ENCODE peak calls at places on chromosomes 6 and 20, in six cellular contexts. One of them, this sample, is unnamed.

GRCh38 chr20:6007529-6008103 is 46.2 kb downstream of the LRRN4 start:
- DNase-seq in mesenchymal stem cell: no peak
- DNase-seq in neuronal stem cell: no peak
- DNase-seq in trophoblast cell: peak; percentile 28
- DNase-seq in IMR-90: no peak
- DNase-seq in H1: no peak
- DNase-seq in this sample: no peak

GRCh38 chr6:162463573-162463972 is 264.0 kb downstream of the PRKN start:
- DNase-seq in neuronal stem cell: no peak
- DNase-seq in trophoblast cell: no peak
- DNase-seq in mesenchymal stem cell: no peak
- DNase-seq in IMR-90: no peak
- DNase-seq in H1: no peak
- DNase-seq in this sample: no peak

GRCh38 chr20:62350629-62351422 is 16.3 kb downstream of the LAMA5 start:
- DNase-seq in trophoblast cell: peak; percentile 65
- DNase-seq in IMR-90: no peak
- DNase-seq in mesenchymal stem cell: no peak
- DNase-seq in neuronal stem cell: no peak
- DNase-seq in H1: no peak
- DNase-seq in this sample: no peak

GRCh38 chr6:110609101-110609500 is 132.7 kb upstream of the SLC22A16 start:
- DNase-seq in trophoblast cell: no peak
- DNase-seq in neuronal stem cell: no peak
- DNase-seq in mesenchymal stem cell: no peak
- DNase-seq in IMR-90: peak; percentile 19
- DNase-seq in H1: no peak
- DNase-seq in this sample: no peak

GRCh38 chr6:170165501-170166117 is 125.3 kb downstream of the DLL1 start:
- DNase-seq in IMR-90: no peak
- DNase-seq in trophoblast cell: no peak
- DNase-seq in H1: no peak
- DNase-seq in neuronal stem cell: no peak
- DNase-seq in mesenchymal stem cell: no peak
- DNase-seq in this sample: no peak

GRCh38 chr6:168277274-168277669 is 42.3 kb downstream of the DACT2 start:
- DNase-seq in H1: no peak
- DNase-seq in trophoblast cell: no peak
- DNase-seq in IMR-90: no peak
- DNase-seq in neuronal stem cell: no peak
- DNase-seq in mesenchymal stem cell: no peak
- DNase-seq in this sample: no peak

GRCh38 chr20:38116409-38117165 is 48.5 kb downstream of the TGM2 start:
- DNase-seq in H1: no peak
- DNase-seq in mesenchymal stem cell: no peak
- DNase-seq in trophoblast cell: no peak
- DNase-seq in neuronal stem cell: no peak
- DNase-seq in IMR-90: no peak
- DNase-seq in this sample: no peak

GRCh38 chr20:58722379-58722778 is 29.8 kb downstream of the NPEPL1 start:
- DNase-seq in neuronal stem cell: no peak
- DNase-seq in trophoblast cell: no peak
- DNase-seq in H1: peak; percentile 26
- DNase-seq in mesenchymal stem cell: no peak
- DNase-seq in IMR-90: no peak
- DNase-seq in this sample: no peak

GRCh38 chr20:37095108-37095608 is 639 bp downstream of the RBL1 start:
- DNase-seq in mesenchymal stem cell: no peak
- DNase-seq in neuronal stem cell: no peak
- DNase-seq in trophoblast cell: no peak
- DNase-seq in IMR-90: no peak
- DNase-seq in H1: no peak
- DNase-seq in this sample: no peak

GRCh38 chr6:100880149-100880900 is 804 bp downstream of the ASCC3 start:
- DNase-seq in mesenchymal stem cell: peak; percentile 40
- DNase-seq in IMR-90: peak; percentile 25
- DNase-seq in neuronal stem cell: no peak
- DNase-seq in trophoblast cell: peak; percentile 31
- DNase-seq in H1: no peak
- DNase-seq in this sample: no peak

GRCh38 chr20:11810316-11811130 is 107.2 kb upstream of the BTBD3 start:
- DNase-seq in IMR-90: peak; percentile 91
- DNase-seq in H1: no peak
- DNase-seq in mesenchymal stem cell: peak; percentile 37
- DNase-seq in neuronal stem cell: no peak
- DNase-seq in trophoblast cell: peak; percentile 60
- DNase-seq in this sample: no peak

GRCh38 chr6:158654498-158654897 is 4.6 kb downstream of the SYTL3 start:
- DNase-seq in neuronal stem cell: no peak
- DNase-seq in H1: no peak
- DNase-seq in IMR-90: peak; percentile 94
- DNase-seq in mesenchymal stem cell: peak; percentile 97
- DNase-seq in trophoblast cell: peak; percentile 56
- DNase-seq in this sample: no peak

GRCh38 chr20:51700809-51701285 is 67.3 kb downstream of the ATP9A start:
- DNase-seq in IMR-90: peak; percentile 45
- DNase-seq in H1: no peak
- DNase-seq in trophoblast cell: peak; percentile 78
- DNase-seq in mesenchymal stem cell: peak; percentile 65
- DNase-seq in neuronal stem cell: no peak
- DNase-seq in this sample: peak; percentile 71

GRCh38 chr6:82571431-82571830 is 207.8 kb downstream of the TPBG start:
- DNase-seq in H1: no peak
- DNase-seq in trophoblast cell: no peak
- DNase-seq in IMR-90: no peak
- DNase-seq in mesenchymal stem cell: no peak
- DNase-seq in neuronal stem cell: no peak
- DNase-seq in this sample: no peak

GRCh38 chr20:59749293-59749680 is 144.9 kb downstream of the PHACTR3 start:
- DNase-seq in H1: no peak
- DNase-seq in IMR-90: peak; percentile 53
- DNase-seq in trophoblast cell: peak; percentile 25
- DNase-seq in mesenchymal stem cell: no peak
- DNase-seq in neuronal stem cell: no peak
- DNase-seq in this sample: no peak

GRCh38 chr20:48679603-48680002 is 148.2 kb downstream of the PREX1 start:
- DNase-seq in mesenchymal stem cell: no peak
- DNase-seq in trophoblast cell: peak; percentile 32
- DNase-seq in IMR-90: no peak
- DNase-seq in neuronal stem cell: no peak
- DNase-seq in H1: peak; percentile 86
- DNase-seq in this sample: peak; percentile 59

GRCh38 chr6:37369321-37370196 is 15.8 kb downstream of the RNF8 start:
- DNase-seq in IMR-90: peak; percentile 39
- DNase-seq in neuronal stem cell: no peak
- DNase-seq in mesenchymal stem cell: no peak
- DNase-seq in trophoblast cell: no peak
- DNase-seq in H1: no peak
- DNase-seq in this sample: no peak

GRCh38 chr20:9415426-9415825 is 99.0 kb upstream of the LAMP5 start:
- DNase-seq in mesenchymal stem cell: no peak
- DNase-seq in IMR-90: no peak
- DNase-seq in neuronal stem cell: no peak
- DNase-seq in trophoblast cell: no peak
- DNase-seq in H1: no peak
- DNase-seq in this sample: no peak

GRCh38 chr20:39164642-39165041 is 202.5 kb downstream of the DHX35 start:
- DNase-seq in mesenchymal stem cell: no peak
- DNase-seq in IMR-90: no peak
- DNase-seq in H1: peak; percentile 1
- DNase-seq in neuronal stem cell: no peak
- DNase-seq in trophoblast cell: no peak
- DNase-seq in this sample: no peak

GRCh38 chr6:2990179-2990931 is 9.3 kb upstream of the NQO2 start:
- DNase-seq in mesenchymal stem cell: peak; percentile 81
- DNase-seq in H1: no peak
- DNase-seq in neuronal stem cell: no peak
- DNase-seq in IMR-90: no peak
- DNase-seq in trophoblast cell: peak; percentile 41
- DNase-seq in this sample: peak; percentile 89

GRCh38 chr6:150813993-150814359 is 51.5 kb upstream of the MTHFD1L start:
- DNase-seq in H1: no peak
- DNase-seq in trophoblast cell: peak; percentile 52
- DNase-seq in IMR-90: peak; percentile 43
- DNase-seq in mesenchymal stem cell: no peak
- DNase-seq in neuronal stem cell: no peak
- DNase-seq in this sample: no peak

GRCh38 chr20:60559462-60559861 is 601.2 kb downstream of the CDH26 start:
- DNase-seq in neuronal stem cell: peak; percentile 9
- DNase-seq in IMR-90: no peak
- DNase-seq in trophoblast cell: no peak
- DNase-seq in mesenchymal stem cell: no peak
- DNase-seq in H1: no peak
- DNase-seq in this sample: peak; percentile 53

GRCh38 chr6:148972481-148972880 is 225.7 kb downstream of the UST start:
- DNase-seq in IMR-90: no peak
- DNase-seq in trophoblast cell: peak; percentile 78
- DNase-seq in mesenchymal stem cell: peak; percentile 32
- DNase-seq in neuronal stem cell: no peak
- DNase-seq in H1: peak; percentile 88
- DNase-seq in this sample: peak; percentile 93

GRCh38 chr6:109202409-109203264 is 107.3 kb downstream of the CEP57L1 start:
- DNase-seq in H1: no peak
- DNase-seq in trophoblast cell: peak; percentile 62
- DNase-seq in neuronal stem cell: no peak
- DNase-seq in mesenchymal stem cell: no peak
- DNase-seq in IMR-90: peak; percentile 4
- DNase-seq in this sample: no peak

GRCh38 chr6:152110878-152111820 is 303.7 kb downstream of the ESR1 start:
- DNase-seq in IMR-90: no peak
- DNase-seq in H1: no peak
- DNase-seq in neuronal stem cell: no peak
- DNase-seq in trophoblast cell: no peak
- DNase-seq in mesenchymal stem cell: no peak
- DNase-seq in this sample: no peak

GRCh38 chr6:1135726-1136414 is 176.0 kb upstream of the FOXQ1 start:
- DNase-seq in H1: no peak
- DNase-seq in trophoblast cell: no peak
- DNase-seq in neuronal stem cell: no peak
- DNase-seq in mesenchymal stem cell: no peak
- DNase-seq in IMR-90: no peak
- DNase-seq in this sample: no peak
- H3K4me3 ChIP-seq in H1: no peak overlapping the region
- H3K4me3 ChIP-seq in trophoblast cell: no peak overlapping the region
- H3K4me3 ChIP-seq in neuronal stem cell: no peak overlapping the region
- H3K4me3 ChIP-seq in mesenchymal stem cell: no peak overlapping the region
- H3K4me3 ChIP-seq in IMR-90: no peak overlapping the region
- H3K4me3 ChIP-seq in this sample: no peak overlapping the region

GRCh38 chr6:10583509-10583908 is 62.4 kb downstream of the GCNT2 start:
- DNase-seq in IMR-90: no peak
- DNase-seq in neuronal stem cell: no peak
- DNase-seq in mesenchymal stem cell: no peak
- DNase-seq in trophoblast cell: no peak
- DNase-seq in H1: no peak
- DNase-seq in this sample: peak; percentile 79
- H3K4ac ChIP-seq in IMR-90: no peak overlapping the region
- H3K4ac ChIP-seq in neuronal stem cell: no peak overlapping the region
- H3K4ac ChIP-seq in mesenchymal stem cell: no peak overlapping the region
- H3K4ac ChIP-seq in trophoblast cell: no peak overlapping the region
- H3K4ac ChIP-seq in H1: no peak overlapping the region
- H3K4ac ChIP-seq in this sample: peak overlapping the region; percentile 41

GRCh38 chr6:163877877-163878639 is 463.5 kb downstream of the QKI start:
- DNase-seq in neuronal stem cell: no peak
- DNase-seq in trophoblast cell: no peak
- DNase-seq in IMR-90: no peak
- DNase-seq in H1: no peak
- DNase-seq in mesenchymal stem cell: no peak
- DNase-seq in this sample: no peak

GRCh38 chr6:163886394-163886793 is 471.9 kb downstream of the QKI start:
- DNase-seq in IMR-90: no peak
- DNase-seq in trophoblast cell: no peak
- DNase-seq in neuronal stem cell: no peak
- DNase-seq in H1: no peak
- DNase-seq in mesenchymal stem cell: no peak
- DNase-seq in this sample: no peak

GRCh38 chr6:163878656-163879055 is 464.1 kb downstream of the QKI start:
- DNase-seq in trophoblast cell: no peak
- DNase-seq in neuronal stem cell: no peak
- DNase-seq in IMR-90: no peak
- DNase-seq in H1: no peak
- DNase-seq in mesenchymal stem cell: no peak
- DNase-seq in this sample: no peak

GRCh38 chr6:163888030-163888819 is 473.7 kb downstream of the QKI start:
- DNase-seq in neuronal stem cell: no peak
- DNase-seq in mesenchymal stem cell: no peak
- DNase-seq in H1: no peak
- DNase-seq in trophoblast cell: no peak
- DNase-seq in IMR-90: no peak
- DNase-seq in this sample: no peak

DNA sequence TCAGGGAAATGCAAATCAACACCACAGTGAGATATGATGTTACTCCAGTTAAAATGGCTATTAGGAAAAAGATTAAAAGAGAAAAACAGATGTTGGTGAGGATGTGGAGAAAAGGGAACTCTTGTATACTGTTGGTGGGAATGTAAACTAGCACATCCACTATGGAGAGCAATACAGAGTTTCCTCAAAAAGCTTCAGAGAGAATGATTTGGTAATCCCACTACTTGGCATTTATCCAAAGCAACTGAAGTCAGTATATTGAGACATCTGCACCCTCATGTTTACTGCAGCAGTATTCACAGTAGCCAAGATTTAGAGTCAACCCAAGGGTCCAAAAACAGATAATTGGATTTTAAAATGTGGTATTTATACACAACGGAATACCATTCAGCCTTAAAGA is 469.4 kb downstream of the QKI start:
- DNase-seq in trophoblast cell: no peak
- DNase-seq in mesenchymal stem cell: peak; percentile 42
- DNase-seq in H1: no peak
- DNase-seq in neuronal stem cell: no peak
- DNase-seq in IMR-90: no peak
- DNase-seq in this sample: no peak
- H3K4me3 ChIP-seq in trophoblast cell: no peak overlapping the region
- H3K4me3 ChIP-seq in mesenchymal stem cell: no peak overlapping the region
- H3K4me3 ChIP-seq in H1: no peak overlapping the region
- H3K4me3 ChIP-seq in neuronal stem cell: no peak overlapping the region
- H3K4me3 ChIP-seq in IMR-90: no peak overlapping the region
- H3K4me3 ChIP-seq in this sample: no peak overlapping the region

GRCh38 chr6:156777866-156778614 is 862 bp downstream of the ARID1B start:
- DNase-seq in IMR-90: peak; percentile 49
- DNase-seq in mesenchymal stem cell: peak; percentile 66
- DNase-seq in trophoblast cell: peak; percentile 64
- DNase-seq in neuronal stem cell: peak; percentile 43
- DNase-seq in H1: peak; percentile 67
- DNase-seq in this sample: peak; percentile 59
- H3K4ac ChIP-seq in IMR-90: peak overlapping the region; percentile 98
- H3K4ac ChIP-seq in mesenchymal stem cell: peak overlapping the region; percentile 100
- H3K4ac ChIP-seq in trophoblast cell: peak overlapping the region; percentile 75
- H3K4ac ChIP-seq in neuronal stem cell: peak overlapping the region; percentile 99
- H3K4ac ChIP-seq in H1: peak overlapping the region; percentile 72
- H3K4ac ChIP-seq in this sample: peak overlapping the region; percentile 49